ENCODE peak calls at places on chromosomes 1 and 21, in four cellular contexts. One of them, this sample, is unnamed. For H3K4me1, the result is how much of the 10 kb centered on the place peaks cover.

GRCh38 chr1:100036718-100037664 is 67.2 kb downstream of the SLC35A3 start:
- DNase-seq in Panc1: no peak
- DNase-seq in HepG2: peak
- DNase-seq in K562: no peak
- DNase-seq in this sample: no peak

GRCh38 chr1:214588963-214589597 is 13.9 kb upstream of the CENPF start:
- DNase-seq in Panc1: no peak
- DNase-seq in HepG2: no peak
- DNase-seq in K562: no peak
- DNase-seq in this sample: no peak

GRCh38 chr1:116850436-116850835 is 59.3 kb upstream of the PTGFRN start:
- DNase-seq in Panc1: no peak
- DNase-seq in HepG2: no peak
- DNase-seq in K562: no peak
- DNase-seq in this sample: no peak

GRCh38 chr1:14067036-14067435 is 367.0 kb downstream of the PRDM2 start:
- DNase-seq in Panc1: no peak
- DNase-seq in HepG2: no peak
- DNase-seq in K562: no peak
- DNase-seq in this sample: no peak

GRCh38 chr1:212930986-212931678 is 19.2 kb upstream of the VASH2 start:
- DNase-seq in Panc1: no peak
- DNase-seq in HepG2: peak
- DNase-seq in K562: no peak
- DNase-seq in this sample: no peak

GRCh38 chr1:234111458-234112142 is 207.1 kb downstream of the SLC35F3 start:
- DNase-seq in Panc1: peak
- DNase-seq in HepG2: peak
- DNase-seq in K562: no peak
- DNase-seq in this sample: no peak

GRCh38 chr21:9753943-9754342 is 767.4 kb upstream of the TPTE start:
- DNase-seq in Panc1: no peak
- DNase-seq in HepG2: no peak
- DNase-seq in K562: no peak
- DNase-seq in this sample: no peak

GRCh38 chr1:7097938-7098592 is 312.8 kb downstream of the CAMTA1 start:
- DNase-seq in Panc1: no peak
- DNase-seq in HepG2: no peak
- DNase-seq in K562: no peak
- DNase-seq in this sample: no peak

GRCh38 chr1:151898519-151898991 is 10.8 kb downstream of the THEM4 start:
- DNase-seq in Panc1: no peak
- DNase-seq in HepG2: no peak
- DNase-seq in K562: no peak
- DNase-seq in this sample: no peak

GRCh38 chr1:238177351-238177750 is 286.6 kb upstream of the ZP4 start:
- DNase-seq in Panc1: no peak
- DNase-seq in HepG2: no peak
- DNase-seq in K562: no peak
- DNase-seq in this sample: no peak

GRCh38 chr1:24403806-24404205 is 9.8 kb downstream of the STPG1 start:
- DNase-seq in Panc1: no peak
- DNase-seq in HepG2: no peak
- DNase-seq in K562: no peak
- DNase-seq in this sample: no peak

GRCh38 chr1:33637846-33638440 is 165.5 kb downstream of the ZSCAN20 start:
- DNase-seq in Panc1: no peak
- DNase-seq in HepG2: no peak
- DNase-seq in K562: no peak
- DNase-seq in this sample: no peak

GRCh38 chr1:40769815-40770214 is 13.8 kb upstream of the KCNQ4 start:
- DNase-seq in Panc1: no peak
- DNase-seq in HepG2: no peak
- DNase-seq in K562: no peak
- DNase-seq in this sample: no peak

GRCh38 chr1:247288341-247288740 is 32.5 kb downstream of the VN1R5 start:
- DNase-seq in Panc1: no peak
- DNase-seq in HepG2: no peak
- DNase-seq in K562: no peak
- DNase-seq in this sample: no peak

GRCh38 chr1:156903328-156904091 is 10.0 kb downstream of the PEAR1 start:
- DNase-seq in Panc1: no peak
- DNase-seq in HepG2: no peak
- DNase-seq in K562: no peak
- DNase-seq in this sample: no peak

GRCh38 chr1:205310981-205311704 is 10.4 kb downstream of the NUAK2 start:
- DNase-seq in Panc1: no peak
- DNase-seq in HepG2: no peak
- DNase-seq in K562: no peak
- DNase-seq in this sample: no peak

GRCh38 chr1:40305451-40305850 is 11.6 kb downstream of the COL9A2 start:
- DNase-seq in Panc1: no peak
- DNase-seq in HepG2: no peak
- DNase-seq in K562: no peak
- DNase-seq in this sample: no peak

GRCh38 chr1:193658711-193659110 is 472.3 kb upstream of the B3GALT2 start:
- DNase-seq in Panc1: no peak
- DNase-seq in HepG2: no peak
- DNase-seq in K562: no peak
- DNase-seq in this sample: no peak

GRCh38 chr1:46455951-46456350 is 33.7 kb upstream of the DMBX1 start:
- DNase-seq in Panc1: no peak
- DNase-seq in HepG2: no peak
- DNase-seq in K562: no peak
- DNase-seq in this sample: no peak

GRCh38 chr1:60678381-60678780 is 404.0 kb upstream of the NFIA start:
- DNase-seq in Panc1: no peak
- DNase-seq in HepG2: no peak
- DNase-seq in K562: no peak
- DNase-seq in this sample: no peak

GRCh38 chr1:999797-1000356 is at the start of gene HES4:
- DNase-seq in Panc1: no peak
- DNase-seq in HepG2: peak
- DNase-seq in K562: no peak
- DNase-seq in this sample: peak

GRCh38 chr1:164361927-164362326 is 197.1 kb upstream of the PBX1 start:
- DNase-seq in Panc1: no peak
- DNase-seq in HepG2: no peak
- DNase-seq in K562: no peak
- DNase-seq in this sample: no peak

GRCh38 chr1:4794020-4794780 is 139.8 kb downstream of the AJAP1 start:
- DNase-seq in Panc1: no peak
- DNase-seq in HepG2: no peak
- DNase-seq in K562: no peak
- DNase-seq in this sample: no peak

GRCh38 chr1:221886311-221887090 is 144.6 kb upstream of the DUSP10 start:
- DNase-seq in Panc1: no peak
- DNase-seq in HepG2: no peak
- DNase-seq in K562: no peak
- DNase-seq in this sample: no peak

GRCh38 chr21:28614816-28615215 is 377.9 kb downstream of the LTN1 start:
- DNase-seq in Panc1: no peak
- DNase-seq in HepG2: no peak
- DNase-seq in K562: no peak
- DNase-seq in this sample: no peak

GRCh38 chr21:33801424-33802405 is 113.9 kb downstream of the ATP5PO start:
- DNase-seq in Panc1: peak
- DNase-seq in HepG2: peak
- DNase-seq in K562: no peak
- DNase-seq in this sample: peak

GRCh38 chr1:21955474-21956281 is 18.6 kb upstream of the HSPG2 start:
- DNase-seq in Panc1: no peak
- DNase-seq in HepG2: no peak
- DNase-seq in K562: no peak
- DNase-seq in this sample: no peak

GRCh38 chr1:107140703-107141490 is at the start of gene NTNG1:
- DNase-seq in Panc1: no peak
- DNase-seq in HepG2: no peak
- DNase-seq in K562: no peak
- DNase-seq in this sample: no peak

GRCh38 chr1:167454929-167455785 is 63.2 kb downstream of the CD247 start:
- DNase-seq in Panc1: no peak
- DNase-seq in HepG2: no peak
- DNase-seq in K562: peak
- DNase-seq in this sample: peak

GRCh38 chr1:94301186-94301585 is 63.8 kb upstream of the ARHGAP29 start:
- DNase-seq in Panc1: no peak
- DNase-seq in HepG2: no peak
- DNase-seq in K562: no peak
- DNase-seq in this sample: no peak

GRCh38 chr21:41726970-41727783 is 39.7 kb downstream of the RIPK4 start:
- DNase-seq in Panc1: no peak
- DNase-seq in HepG2: peak
- DNase-seq in K562: no peak
- DNase-seq in this sample: peak

GRCh38 chr21:46555678-46556077 is 49.2 kb downstream of the S100B start:
- DNase-seq in Panc1: no peak
- DNase-seq in HepG2: no peak
- DNase-seq in K562: no peak
- DNase-seq in this sample: no peak

GRCh38 chr1:12417389-12417788 is 187.6 kb downstream of the VPS13D start:
- DNase-seq in Panc1: no peak
- DNase-seq in HepG2: no peak
- DNase-seq in K562: no peak
- DNase-seq in this sample: no peak

GRCh38 chr1:47996406-47997226 is 569 bp downstream of the TRABD2B start:
- DNase-seq in Panc1: no peak
- DNase-seq in HepG2: no peak
- DNase-seq in K562: no peak
- DNase-seq in this sample: no peak

GRCh38 chr1:17498214-17498613 is 41.3 kb upstream of the ARHGEF10L start:
- DNase-seq in Panc1: no peak
- DNase-seq in HepG2: peak
- DNase-seq in K562: no peak
- DNase-seq in this sample: no peak

GRCh38 chr1:186183219-186183618 is 191.8 kb downstream of the TPR start:
- DNase-seq in Panc1: no peak
- DNase-seq in HepG2: no peak
- DNase-seq in K562: no peak
- DNase-seq in this sample: peak

GRCh38 chr1:45205910-45206721 is at the start of gene ZSWIM5:
- DNase-seq in Panc1: no peak
- DNase-seq in HepG2: peak
- DNase-seq in K562: peak
- DNase-seq in this sample: peak

GRCh38 chr1:18557621-18558465 is 72.8 kb upstream of the PAX7 start:
- DNase-seq in Panc1: no peak
- DNase-seq in HepG2: peak
- DNase-seq in K562: no peak
- DNase-seq in this sample: no peak

GRCh38 chr1:246139745-246140182 is 367.3 kb downstream of the SMYD3 start:
- DNase-seq in Panc1: peak
- DNase-seq in HepG2: peak
- DNase-seq in K562: peak
- DNase-seq in this sample: peak
- TF ChIP-seq TCF7L2 in Panc1: no peak
- TF ChIP-seq TCF7L2 in HepG2: no peak
- TF ChIP-seq TCF7L2 in K562: no peak
- TF ChIP-seq TCF7L2 in this sample: peak

DNA sequence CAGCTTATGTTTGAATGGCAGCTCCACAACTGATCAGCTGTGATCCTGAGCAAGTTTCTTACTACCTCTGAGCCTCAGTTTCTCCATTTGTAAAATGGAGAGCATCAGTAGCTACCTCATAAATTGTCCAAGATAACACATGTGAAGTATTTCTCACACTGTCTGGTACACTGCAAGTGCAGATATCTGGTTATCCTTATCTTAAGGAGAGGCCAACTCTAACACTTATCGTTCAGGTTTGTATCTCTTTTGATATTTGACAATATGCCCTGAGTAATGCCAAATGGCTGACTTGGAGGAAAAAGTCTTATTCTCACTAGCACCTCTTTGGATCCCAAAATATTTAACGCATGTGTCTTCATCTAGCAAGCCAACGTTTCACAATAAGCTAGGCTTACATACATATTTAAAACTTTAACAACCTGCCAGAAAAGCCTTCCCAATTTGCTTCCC is 2.7 kb downstream of the CSRP1 start:
- DNase-seq in Panc1: no peak
- DNase-seq in HepG2: no peak
- DNase-seq in K562: no peak
- DNase-seq in this sample: no peak
- H3K4me1 ChIP-seq in Panc1: half or more
- H3K4me1 ChIP-seq in HepG2: half or more
- H3K4me1 ChIP-seq in K562: under half
- H3K4me1 ChIP-seq in this sample: under half

GRCh38 chr21:14880922-14881321 is 183.9 kb downstream of the NRIP1 start:
- DNase-seq in Panc1: no peak
- DNase-seq in HepG2: no peak
- DNase-seq in K562: no peak
- DNase-seq in this sample: no peak

GRCh38 chr21:14886001-14886400 is 178.8 kb downstream of the NRIP1 start:
- DNase-seq in Panc1: no peak
- DNase-seq in HepG2: no peak
- DNase-seq in K562: no peak
- DNase-seq in this sample: no peak

GRCh38 chr21:14879458-14879857 is 185.3 kb downstream of the NRIP1 start:
- DNase-seq in Panc1: no peak
- DNase-seq in HepG2: peak
- DNase-seq in K562: no peak
- DNase-seq in this sample: no peak

GRCh38 chr21:14881863-14882262 is 182.9 kb downstream of the NRIP1 start:
- DNase-seq in Panc1: no peak
- DNase-seq in HepG2: no peak
- DNase-seq in K562: no peak
- DNase-seq in this sample: no peak

DNA sequence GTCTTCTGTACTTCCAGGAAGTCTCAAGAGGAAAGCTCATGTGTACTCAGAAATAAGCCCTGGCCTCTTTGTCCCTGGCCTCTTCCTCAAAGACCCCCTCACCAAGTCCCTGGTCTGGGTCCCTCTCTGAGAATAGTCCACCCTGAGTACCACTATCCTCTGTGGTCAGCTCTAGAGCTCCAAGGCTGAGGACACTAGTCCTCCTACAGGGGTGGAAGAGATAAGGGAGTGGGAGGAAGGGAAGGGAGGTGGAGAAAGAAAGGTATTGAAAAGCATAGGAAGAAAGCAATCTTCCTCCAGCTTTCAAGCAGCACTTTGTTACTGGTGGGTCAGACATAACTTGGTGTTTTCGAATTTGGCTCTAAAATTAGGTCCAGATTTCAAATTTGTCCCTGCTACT is 181.4 kb downstream of the NRIP1 start:
- DNase-seq in Panc1: no peak
- DNase-seq in HepG2: no peak
- DNase-seq in K562: no peak
- DNase-seq in this sample: no peak
- TF ChIP-seq TCF7L2 in Panc1: no peak
- TF ChIP-seq TCF7L2 in HepG2: no peak
- TF ChIP-seq TCF7L2 in K562: no peak
- TF ChIP-seq TCF7L2 in this sample: no peak

GRCh38 chr1:52145137-52145536 is 3.2 kb downstream of the ZFYVE9 start:
- DNase-seq in Panc1: no peak
- DNase-seq in HepG2: no peak
- DNase-seq in K562: no peak
- DNase-seq in this sample: no peak
- H3K4me1 ChIP-seq in Panc1: under half
- H3K4me1 ChIP-seq in HepG2: half or more
- H3K4me1 ChIP-seq in K562: under half
- H3K4me1 ChIP-seq in this sample: under half

This sample was measured in HCT116.